ENCODE peak calls at places on chromosomes 12 and 14, in ten cellular contexts. S is H9, W is HFFc6, J is A549, Q is AG10803, H is left ventricle myocardium inferior, T is pancreas, L is Calu3, M is PC-9, I is MM.1S. F is an unnamed sample.
A peak's percentile ranks its signal among the peaks of the same experiment; 100 is the strongest.

GRCh38 chr12:28602760-28603638 is 412.7 kb downstream of the CCDC91 start:
- DNase-seq in M (no peak), T (no peak), W (no peak), J (no peak), S (no peak), I (no peak), Q (peak; percentile 50), H (no peak), L (no peak), F (no peak)

GRCh38 chr12:7460375-7461259 is 16.7 kb upstream of the CD163L1 start:
- DNase-seq in M (peak; percentile 56), H (peak; percentile 29), S (peak; percentile 76), Q (peak; percentile 44), W (peak; percentile 43), T (peak; percentile 55), J (peak; percentile 66), L (peak; percentile 66), I (peak; percentile 46), F (peak; percentile 55)

GRCh38 chr14:37093364-37093763 is 79.0 kb downstream of the SLC25A21 start:
- DNase-seq in H (no peak), J (no peak), Q (no peak), S (no peak), M (no peak), T (no peak), W (no peak), I (no peak), L (no peak), F (no peak)

GRCh38 chr12:107440596-107440995 is 245.0 kb upstream of the PWP1 start:
- DNase-seq in M (no peak), I (no peak), J (no peak), S (no peak), W (no peak), T (no peak), Q (no peak), L (no peak), H (no peak), F (no peak)

GRCh38 chr12:130655010-130655409 is 61.1 kb downstream of the RIMBP2 start:
- DNase-seq in H (no peak), Q (no peak), L (no peak), W (no peak), M (no peak), I (no peak), J (no peak), S (no peak), T (no peak), F (no peak)

GRCh38 chr12:130664772-130665171 is 51.3 kb downstream of the RIMBP2 start:
- DNase-seq in L (no peak), S (no peak), M (no peak), H (no peak), I (no peak), J (no peak), T (no peak), Q (no peak), W (no peak), F (no peak)

GRCh38 chr12:57390174-57390573 is 40.7 kb downstream of the R3HDM2 start:
- DNase-seq in W (no peak), Q (no peak), T (no peak), J (no peak), L (no peak), M (no peak), S (no peak), H (no peak), I (no peak), F (no peak)

GRCh38 chr12:103728323-103728722 is 112.7 kb downstream of the NT5DC3 start:
- DNase-seq in Q (peak; percentile 73), L (no peak), T (no peak), H (no peak), M (no peak), S (no peak), J (no peak), I (no peak), W (no peak), F (no peak)

GRCh38 chr14:58535084-58535483 is 102.7 kb upstream of the DACT1 start:
- DNase-seq in I (no peak), T (no peak), M (no peak), W (no peak), Q (peak; percentile 16), H (no peak), L (no peak), J (no peak), S (no peak), F (no peak)

GRCh38 chr14:100155049-100155621 is 4.3 kb downstream of the DEGS2 start:
- DNase-seq in I (peak; percentile 6), T (no peak), J (peak; percentile 62), W (peak; percentile 4), L (peak; percentile 54), H (no peak), Q (no peak), S (peak; percentile 92), M (peak; percentile 45), F (no peak)

GRCh38 chr12:7834701-7835100 is 38.0 kb downstream of the SLC2A14 start:
- DNase-seq in T (no peak), L (no peak), W (no peak), M (peak; percentile 70), S (no peak), Q (no peak), I (no peak), J (no peak), H (no peak), F (no peak)

GRCh38 chr12:104494816-104495158 is 38.0 kb downstream of the CHST11 start:
- DNase-seq in J (no peak), L (no peak), H (no peak), M (no peak), Q (no peak), W (no peak), I (peak; percentile 61), S (no peak), T (no peak), F (no peak)

GRCh38 chr14:72523397-72524157 is 370.3 kb downstream of the DPF3 start:
- DNase-seq in L (no peak), I (no peak), Q (peak; percentile 63), S (no peak), W (no peak), T (no peak), M (no peak), H (no peak), J (no peak), F (no peak)

GRCh38 chr12:104599985-104600712 is 143.4 kb downstream of the CHST11 start:
- DNase-seq in Q (no peak), I (no peak), M (no peak), S (no peak), H (no peak), L (no peak), T (no peak), W (no peak), J (no peak), F (no peak)

GRCh38 chr12:9940370-9940769 is 8.2 kb upstream of the CLEC2A start:
- DNase-seq in S (no peak), M (no peak), I (peak; percentile 63), L (no peak), J (no peak), W (peak; percentile 16), Q (no peak), H (no peak), T (no peak), F (peak; percentile 22)

GRCh38 chr14:101026341-101026740 is 122.8 kb upstream of the RTL1 start:
- DNase-seq in L (no peak), J (no peak), H (no peak), S (no peak), M (no peak), T (no peak), I (no peak), W (no peak), Q (no peak), F (no peak)

GRCh38 chr12:81161680-81162079 is 83.8 kb downstream of the ACSS3 start:
- DNase-seq in Q (no peak), M (no peak), J (no peak), L (no peak), T (no peak), H (no peak), W (no peak), I (no peak), S (no peak), F (no peak)

GRCh38 chr12:116337312-116337711 is 59.8 kb upstream of the MED13L start:
- DNase-seq in W (no peak), I (no peak), Q (no peak), L (no peak), T (no peak), J (no peak), H (no peak), M (no peak), S (no peak), F (no peak)
- TF ChIP-seq CTCF in W (no peak), I (no peak), Q (no peak), L (no peak), T (no peak), J (no peak), H (no peak), M (no peak), S (peak; percentile 24), F (no peak)

GRCh38 chr12:99332936-99333591 is 314.5 kb upstream of the GARIN6 start:
- DNase-seq in S (no peak), J (no peak), I (peak; percentile 12), T (no peak), M (no peak), L (no peak), Q (no peak), H (no peak), W (no peak), F (no peak)
- TF ChIP-seq CTCF in S (no peak), J (no peak), I (no peak), T (no peak), M (no peak), L (no peak), Q (no peak), H (no peak), W (no peak), F (no peak)

GRCh38 chr12:4045433-4045760 is 172.2 kb upstream of the PARP11 start:
- DNase-seq in J (no peak), L (no peak), S (no peak), I (no peak), H (no peak), Q (no peak), W (no peak), T (no peak), M (no peak), F (no peak)

GRCh38 chr12:4047441-4047840 is 174.2 kb upstream of the PARP11 start:
- DNase-seq in I (no peak), L (no peak), M (no peak), J (no peak), T (no peak), Q (no peak), W (no peak), H (no peak), S (no peak), F (no peak)

GRCh38 chr12:4044101-4044500 is 170.9 kb upstream of the PARP11 start:
- DNase-seq in S (no peak), Q (no peak), T (no peak), L (no peak), J (no peak), H (no peak), I (no peak), M (no peak), W (no peak), F (no peak)

GRCh38 chr12:4044736-4045432 is 171.7 kb upstream of the PARP11 start:
- DNase-seq in T (no peak), I (no peak), L (no peak), Q (no peak), H (no peak), W (no peak), S (no peak), J (no peak), M (no peak), F (no peak)

GRCh38 chr12:4046150-4046845 is 173.1 kb upstream of the PARP11 start:
- DNase-seq in I (no peak), H (no peak), J (no peak), W (no peak), Q (no peak), M (no peak), S (no peak), L (no peak), T (no peak), F (no peak)
- TF ChIP-seq CTCF in I (no peak), H (no peak), J (no peak), W (no peak), Q (no peak), M (no peak), S (no peak), L (no peak), T (no peak), F (no peak)

GRCh38 chr14:79354336-79354735 is 857.0 kb downstream of the DIO2 start:
- DNase-seq in J (no peak), W (no peak), I (no peak), H (no peak), M (no peak), Q (no peak), T (no peak), L (no peak), S (no peak), F (no peak)
- TF ChIP-seq CTCF in J (no peak), W (no peak), I (no peak), H (no peak), M (no peak), Q (no peak), T (no peak), L (no peak), S (no peak), F (no peak)